ENCODE peak calls at places on chromosomes 4 and X, in seven cellular contexts. J is body of pancreas, F is OCI-LY7, T is stomach, D is esophagus squamous epithelium, P is PC-9, Z is Panc1. G is an unnamed sample. For H3K4me1, the result is how much of the 10 kb centered on the place peaks cover.

GRCh38 chr4:180993179-180993841 is 1249.9 kb upstream of the TENM3 start:
- DNase-seq in J (no peak), F (peak), T (no peak), D (no peak), P (no peak), Z (no peak), G (no peak)

GRCh38 chr4:135552131-135552530 is 1350.5 kb upstream of the PABPC4L start:
- DNase-seq in J (no peak), F (no peak), T (no peak), D (no peak), P (no peak), Z (no peak), G (no peak)

GRCh38 chr4:25299476-25300203 is 12.9 kb upstream of the ZCCHC4 start:
- DNase-seq in J (peak), F (no peak), T (peak), D (no peak), P (peak), Z (no peak), G (peak)

GRCh38 chr4:40196260-40196659 is 571 bp upstream of the RHOH start:
- DNase-seq in J (no peak), F (peak), T (no peak), D (no peak), P (no peak), Z (no peak), G (no peak)

GRCh38 chr4:60992037-60992436 is 208.1 kb upstream of the ADGRL3 start:
- DNase-seq in J (no peak), F (no peak), T (no peak), D (no peak), P (no peak), Z (no peak), G (peak)

GRCh38 chrX:1295550-1295949 is 26.9 kb downstream of the CSF2RA start:
- DNase-seq in J (no peak), F (no peak), T (no peak), D (no peak), P (no peak), Z (no peak), G (no peak)

GRCh38 chr4:32858971-32859370 is 2138.8 kb downstream of the PCDH7 start:
- DNase-seq in J (no peak), F (no peak), T (no peak), D (no peak), P (peak), Z (no peak), G (peak)

GRCh38 chr4:30182786-30183185 is 537.4 kb upstream of the PCDH7 start:
- DNase-seq in J (no peak), F (no peak), T (no peak), D (no peak), P (no peak), Z (no peak), G (peak)

GRCh38 chr4:39706334-39706733 is 8.4 kb downstream of the UBE2K start:
- DNase-seq in J (peak), F (no peak), T (peak), D (no peak), P (peak), Z (no peak), G (peak)

GRCh38 chr4:3407171-3407771 is 34.5 kb upstream of the HGFAC start:
- DNase-seq in J (no peak), F (no peak), T (no peak), D (no peak), P (no peak), Z (no peak), G (no peak)

GRCh38 chr4:184345573-184345922 is 127.9 kb upstream of the ENPP6 start:
- DNase-seq in J (no peak), F (no peak), T (no peak), D (no peak), P (no peak), Z (no peak), G (no peak)

GRCh38 chrX:136318166-136318565 is 17.4 kb downstream of the ADGRG4 start:
- DNase-seq in J (no peak), F (no peak), T (no peak), D (no peak), P (no peak), Z (no peak), G (no peak)

GRCh38 chr4:88526221-88526815 is 2.7 kb upstream of the PYURF start:
- DNase-seq in J (no peak), F (peak), T (no peak), D (no peak), P (peak), Z (no peak), G (peak)

GRCh38 chrX:153477458-153477857 is 7.1 kb upstream of the HAUS7 start:
- DNase-seq in J (no peak), F (no peak), T (no peak), D (no peak), P (no peak), Z (no peak), G (no peak)

GRCh38 chr4:84258905-84259830 is 239.9 kb downstream of the NKX6-1 start:
- DNase-seq in J (no peak), F (peak), T (no peak), D (no peak), P (no peak), Z (peak), G (peak)

GRCh38 chr4:125891597-125892258 is 577.0 kb downstream of the FAT4 start:
- DNase-seq in J (no peak), F (no peak), T (no peak), D (no peak), P (no peak), Z (no peak), G (peak)

GRCh38 chrX:48632207-48632606 is 34.9 kb downstream of the WDR13 start:
- DNase-seq in J (no peak), F (no peak), T (no peak), D (no peak), P (no peak), Z (no peak), G (no peak)

GRCh38 chr4:64969081-64969480 is 559.8 kb upstream of the TECRL start:
- DNase-seq in J (no peak), F (no peak), T (no peak), D (no peak), P (no peak), Z (no peak), G (no peak)

GRCh38 chrX:79336869-79337815 is 30.0 kb downstream of the ITM2A start:
- DNase-seq in J (no peak), F (no peak), T (no peak), D (no peak), P (no peak), Z (no peak), G (no peak)

DNA sequence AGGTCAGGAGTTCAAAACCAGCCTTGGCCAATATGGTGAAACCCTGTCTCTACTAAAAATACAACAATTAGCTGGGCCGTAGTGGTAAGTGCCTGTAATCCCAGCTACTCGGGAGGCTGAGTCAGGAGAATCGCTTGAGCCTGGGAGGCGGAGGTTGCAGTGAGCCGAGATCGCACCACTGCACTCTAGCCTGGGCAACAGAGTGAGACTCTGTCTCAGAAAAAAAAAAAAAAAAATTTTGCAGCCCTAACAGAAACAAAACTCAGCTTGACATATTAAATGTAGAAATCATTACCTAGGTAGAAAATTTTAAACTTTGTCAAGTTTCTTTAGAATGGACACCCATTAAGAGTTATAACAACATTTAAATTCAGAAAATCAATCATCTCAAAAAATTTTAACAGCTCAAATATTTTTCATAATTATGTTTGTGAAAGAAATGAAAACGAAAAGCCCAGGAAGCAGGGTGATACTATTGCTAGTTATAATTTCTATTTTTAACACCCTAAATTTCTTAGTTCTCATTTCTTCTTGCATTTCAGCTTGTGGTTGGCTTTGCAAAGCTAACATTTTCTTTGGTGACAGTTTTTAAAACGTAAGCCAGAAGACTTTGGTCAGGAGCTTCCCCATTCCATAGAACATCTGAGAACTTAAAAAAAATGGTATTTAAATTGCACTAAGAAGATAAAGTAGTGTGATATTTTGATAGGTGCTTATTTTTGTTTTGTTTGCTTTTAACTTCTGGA is 33.3 kb upstream of the RBBP7 start:
- DNase-seq in J (no peak), F (peak), T (no peak), D (no peak), P (no peak), Z (no peak), G (no peak)
- H3K27ac ChIP-seq in J (peak), F (peak), T (no peak), D (no peak), P (no peak), Z (no peak), G (no peak)

GRCh38 chr4:17491196-17491595 is 20.7 kb downstream of the QDPR start:
- DNase-seq in J (no peak), F (no peak), T (no peak), D (no peak), P (no peak), Z (no peak), G (no peak)

GRCh38 chr4:17492876-17493275 is 19.0 kb downstream of the QDPR start:
- DNase-seq in J (no peak), F (no peak), T (no peak), D (no peak), P (no peak), Z (no peak), G (no peak)

GRCh38 chr4:17493629-17494028 is 18.3 kb downstream of the QDPR start:
- DNase-seq in J (no peak), F (no peak), T (no peak), D (no peak), P (no peak), Z (no peak), G (no peak)

GRCh38 chr4:17490575-17491059 is 21.3 kb downstream of the QDPR start:
- DNase-seq in J (peak), F (no peak), T (peak), D (no peak), P (no peak), Z (no peak), G (no peak)

GRCh38 chr4:17492058-17492741 is 19.7 kb downstream of the QDPR start:
- DNase-seq in J (peak), F (no peak), T (no peak), D (no peak), P (no peak), Z (no peak), G (no peak)
- H3K4me1 ChIP-seq in J (under half), F (under half), T (under half), D (under half), P (under half), Z (under half), G (under half)

GRCh38 chrX:54758114-54759055 is 39.7 kb downstream of the ITIH6 start:
- DNase-seq in J (no peak), F (no peak), T (no peak), D (no peak), P (no peak), Z (no peak), G (no peak)
- TF ChIP-seq CTCF in J (no peak), F (no peak), T (no peak), D (no peak), P (no peak), Z (no peak), G (no peak)

GRCh38 chr4:87032884-87033533 is 98.2 kb downstream of the AFF1 start:
- DNase-seq in J (no peak), F (no peak), T (no peak), D (no peak), P (no peak), Z (no peak), G (no peak)

GRCh38 chr4:87030124-87030523 is 95.3 kb downstream of the AFF1 start:
- DNase-seq in J (no peak), F (no peak), T (no peak), D (no peak), P (no peak), Z (no peak), G (no peak)

GRCh38 chr4:87030606-87031441 is 96.0 kb downstream of the AFF1 start:
- DNase-seq in J (no peak), F (no peak), T (no peak), D (no peak), P (no peak), Z (no peak), G (no peak)

GRCh38 chr4:87033902-87034301 is 99.1 kb downstream of the AFF1 start:
- DNase-seq in J (no peak), F (no peak), T (no peak), D (no peak), P (no peak), Z (no peak), G (no peak)

GRCh38 chr4:87031946-87032345 is 97.1 kb downstream of the AFF1 start:
- DNase-seq in J (no peak), F (no peak), T (no peak), D (no peak), P (no peak), Z (no peak), G (no peak)
- H3K27ac ChIP-seq in J (peak), F (no peak), T (peak), D (peak), P (no peak), Z (no peak), G (no peak)

GRCh38 chr4:123444298-123444731 is 47.7 kb downstream of the SPRY1 start:
- DNase-seq in J (peak), F (peak), T (no peak), D (no peak), P (no peak), Z (no peak), G (no peak)
- H3K4me1 ChIP-seq in J (under half), F (half or more), T (under half), D (under half), P (under half), Z (under half), G (under half)

DNA sequence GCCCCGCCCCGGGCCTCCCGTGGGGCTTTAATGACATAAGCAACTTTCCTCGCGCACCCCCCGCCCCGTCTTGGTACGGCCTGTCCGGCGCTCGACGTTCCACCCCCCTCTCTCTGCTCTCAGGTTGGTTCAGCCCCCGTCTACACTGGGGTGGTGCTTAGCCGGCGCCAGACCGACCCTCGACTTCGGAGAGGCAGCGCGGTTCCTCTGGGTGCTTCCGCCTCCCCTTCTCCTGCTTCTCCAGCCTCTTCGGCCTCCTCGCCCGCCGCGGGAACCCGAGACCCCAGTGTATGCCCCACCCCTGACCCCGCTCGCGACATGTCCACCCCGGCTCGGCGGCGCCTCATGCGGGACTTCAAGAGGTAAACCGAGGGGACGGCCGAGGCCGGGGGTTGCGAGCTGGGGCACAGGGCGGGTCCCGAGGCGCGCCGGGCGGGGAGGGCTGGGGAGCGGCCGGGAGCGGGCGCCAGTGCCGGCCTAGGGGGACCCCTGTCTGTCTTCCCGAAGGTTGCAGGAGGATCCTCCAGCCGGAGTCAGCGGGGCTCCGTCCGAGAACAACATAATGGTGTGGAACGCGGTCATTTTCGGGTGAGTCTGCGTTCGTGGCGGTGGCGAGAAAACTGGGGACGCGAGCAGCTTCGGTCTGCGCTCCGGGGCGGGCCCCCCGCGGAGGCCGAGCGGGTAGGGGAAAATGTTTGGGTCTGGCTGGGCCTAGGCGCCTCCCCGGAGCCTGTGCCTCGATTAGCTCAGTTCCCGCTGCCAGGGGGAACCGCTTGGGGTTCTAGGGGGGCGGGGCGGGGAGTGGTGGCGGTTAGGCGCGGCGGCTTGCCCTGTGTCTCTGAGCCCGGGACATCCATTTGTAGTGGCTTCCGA is at the start of gene UBE2A:
- DNase-seq in J (peak), F (peak), T (peak), D (peak), P (peak), Z (no peak), G (peak)
- TF ChIP-seq CTCF in J (peak), F (peak), T (no peak), D (peak), P (peak), Z (peak), G (peak)

G was measured in foreskin keratinocyte.